ENCODE peak calls at places on chromosome 14, in nine cellular contexts. One of them, this sample, is unnamed.

GRCh38 chr14:88604213-88604612 is 41.4 kb downstream of the ZC3H14 start:
- DNase-seq in HCT116: no peak
- DNase-seq in kidney: no peak
- DNase-seq in cardiac muscle cell: no peak
- DNase-seq in AG10803: no peak
- DNase-seq in NT2/D1: no peak
- DNase-seq in fibroblast of lung: no peak
- DNase-seq in HepG2: no peak
- DNase-seq in GM12865: peak
- DNase-seq in this sample: no peak

GRCh38 chr14:76780360-76780759 is 19.1 kb downstream of the VASH1 start:
- DNase-seq in HCT116: no peak
- DNase-seq in kidney: no peak
- DNase-seq in cardiac muscle cell: no peak
- DNase-seq in AG10803: no peak
- DNase-seq in NT2/D1: no peak
- DNase-seq in fibroblast of lung: no peak
- DNase-seq in HepG2: no peak
- DNase-seq in GM12865: no peak
- DNase-seq in this sample: peak

GRCh38 chr14:105023144-105023543 is 2.3 kb upstream of the CDCA4 start:
- DNase-seq in HCT116: no peak
- DNase-seq in kidney: no peak
- DNase-seq in cardiac muscle cell: no peak
- DNase-seq in AG10803: no peak
- DNase-seq in NT2/D1: no peak
- DNase-seq in fibroblast of lung: peak
- DNase-seq in HepG2: no peak
- DNase-seq in GM12865: no peak
- DNase-seq in this sample: no peak

GRCh38 chr14:103157969-103158368 is 34.7 kb downstream of the TNFAIP2 start:
- DNase-seq in HCT116: no peak
- DNase-seq in kidney: no peak
- DNase-seq in cardiac muscle cell: no peak
- DNase-seq in AG10803: no peak
- DNase-seq in NT2/D1: no peak
- DNase-seq in fibroblast of lung: no peak
- DNase-seq in HepG2: no peak
- DNase-seq in GM12865: no peak
- DNase-seq in this sample: no peak

GRCh38 chr14:71355324-71356201 is 448.3 kb downstream of the PCNX1 start:
- DNase-seq in HCT116: no peak
- DNase-seq in kidney: no peak
- DNase-seq in cardiac muscle cell: peak
- DNase-seq in AG10803: peak
- DNase-seq in NT2/D1: no peak
- DNase-seq in fibroblast of lung: peak
- DNase-seq in HepG2: no peak
- DNase-seq in GM12865: peak
- DNase-seq in this sample: no peak

GRCh38 chr14:98952595-98953325 is 319.2 kb downstream of the BCL11B start:
- DNase-seq in HCT116: peak
- DNase-seq in kidney: no peak
- DNase-seq in cardiac muscle cell: peak
- DNase-seq in AG10803: peak
- DNase-seq in NT2/D1: no peak
- DNase-seq in fibroblast of lung: peak
- DNase-seq in HepG2: no peak
- DNase-seq in GM12865: no peak
- DNase-seq in this sample: peak

GRCh38 chr14:64942531-64943111 is at the start of gene GPX2:
- DNase-seq in HCT116: no peak
- DNase-seq in kidney: peak
- DNase-seq in cardiac muscle cell: no peak
- DNase-seq in AG10803: no peak
- DNase-seq in NT2/D1: no peak
- DNase-seq in fibroblast of lung: no peak
- DNase-seq in HepG2: peak
- DNase-seq in GM12865: no peak
- DNase-seq in this sample: no peak

GRCh38 chr14:56666294-56666693 is 86.7 kb downstream of the TMEM260 start:
- DNase-seq in HCT116: no peak
- DNase-seq in kidney: no peak
- DNase-seq in cardiac muscle cell: no peak
- DNase-seq in AG10803: no peak
- DNase-seq in NT2/D1: no peak
- DNase-seq in fibroblast of lung: no peak
- DNase-seq in HepG2: no peak
- DNase-seq in GM12865: no peak
- DNase-seq in this sample: no peak

GRCh38 chr14:103260629-103261124 is 73.4 kb upstream of the EIF5 start:
- DNase-seq in HCT116: no peak
- DNase-seq in kidney: peak
- DNase-seq in cardiac muscle cell: peak
- DNase-seq in AG10803: peak
- DNase-seq in NT2/D1: no peak
- DNase-seq in fibroblast of lung: peak
- DNase-seq in HepG2: no peak
- DNase-seq in GM12865: peak
- DNase-seq in this sample: peak

GRCh38 chr14:22532345-22533056 is 56.5 kb downstream of the DAD1 start:
- DNase-seq in HCT116: no peak
- DNase-seq in kidney: no peak
- DNase-seq in cardiac muscle cell: peak
- DNase-seq in AG10803: peak
- DNase-seq in NT2/D1: no peak
- DNase-seq in fibroblast of lung: peak
- DNase-seq in HepG2: no peak
- DNase-seq in GM12865: no peak
- DNase-seq in this sample: peak

GRCh38 chr14:37622231-37622923 is 26.9 kb downstream of the TTC6 start:
- DNase-seq in HCT116: no peak
- DNase-seq in kidney: peak
- DNase-seq in cardiac muscle cell: peak
- DNase-seq in AG10803: peak
- DNase-seq in NT2/D1: no peak
- DNase-seq in fibroblast of lung: peak
- DNase-seq in HepG2: no peak
- DNase-seq in GM12865: no peak
- DNase-seq in this sample: peak

GRCh38 chr14:105201928-105202513 is 20.9 kb upstream of the NUDT14 start:
- DNase-seq in HCT116: no peak
- DNase-seq in kidney: no peak
- DNase-seq in cardiac muscle cell: no peak
- DNase-seq in AG10803: no peak
- DNase-seq in NT2/D1: no peak
- DNase-seq in fibroblast of lung: no peak
- DNase-seq in HepG2: no peak
- DNase-seq in GM12865: peak
- DNase-seq in this sample: no peak

GRCh38 chr14:52355016-52355430 is 40.9 kb downstream of the PTGER2 start:
- DNase-seq in HCT116: no peak
- DNase-seq in kidney: no peak
- DNase-seq in cardiac muscle cell: peak
- DNase-seq in AG10803: peak
- DNase-seq in NT2/D1: no peak
- DNase-seq in fibroblast of lung: peak
- DNase-seq in HepG2: no peak
- DNase-seq in GM12865: no peak
- DNase-seq in this sample: no peak

GRCh38 chr14:32081901-32082300 is 4.8 kb downstream of the ARHGAP5 start:
- DNase-seq in HCT116: no peak
- DNase-seq in kidney: no peak
- DNase-seq in cardiac muscle cell: no peak
- DNase-seq in AG10803: no peak
- DNase-seq in NT2/D1: no peak
- DNase-seq in fibroblast of lung: no peak
- DNase-seq in HepG2: no peak
- DNase-seq in GM12865: no peak
- DNase-seq in this sample: no peak

GRCh38 chr14:36229262-36229661 is 52.7 kb upstream of the PTCSC3 start:
- DNase-seq in HCT116: no peak
- DNase-seq in kidney: no peak
- DNase-seq in cardiac muscle cell: no peak
- DNase-seq in AG10803: no peak
- DNase-seq in NT2/D1: peak
- DNase-seq in fibroblast of lung: no peak
- DNase-seq in HepG2: no peak
- DNase-seq in GM12865: no peak
- DNase-seq in this sample: no peak
- H3K4me3 ChIP-seq in HCT116: no peak
- H3K4me3 ChIP-seq in kidney: no peak
- H3K4me3 ChIP-seq in cardiac muscle cell: no peak
- H3K4me3 ChIP-seq in AG10803: no peak
- H3K4me3 ChIP-seq in NT2/D1: no peak
- H3K4me3 ChIP-seq in fibroblast of lung: no peak
- H3K4me3 ChIP-seq in HepG2: no peak
- H3K4me3 ChIP-seq in GM12865: no peak
- H3K4me3 ChIP-seq in this sample: no peak

GRCh38 chr14:49853572-49854375 is 1.2 kb upstream of the NEMF start:
- DNase-seq in HCT116: peak
- DNase-seq in kidney: peak
- DNase-seq in cardiac muscle cell: peak
- DNase-seq in AG10803: peak
- DNase-seq in NT2/D1: no peak
- DNase-seq in fibroblast of lung: peak
- DNase-seq in HepG2: peak
- DNase-seq in GM12865: peak
- DNase-seq in this sample: peak
- H3K4me3 ChIP-seq in HCT116: peak
- H3K4me3 ChIP-seq in kidney: peak
- H3K4me3 ChIP-seq in cardiac muscle cell: peak
- H3K4me3 ChIP-seq in AG10803: peak
- H3K4me3 ChIP-seq in NT2/D1: no peak
- H3K4me3 ChIP-seq in fibroblast of lung: peak
- H3K4me3 ChIP-seq in HepG2: peak
- H3K4me3 ChIP-seq in GM12865: peak
- H3K4me3 ChIP-seq in this sample: peak

GRCh38 chr14:61569783-61570182 is 125.5 kb upstream of the HIF1A start:
- DNase-seq in HCT116: no peak
- DNase-seq in kidney: no peak
- DNase-seq in cardiac muscle cell: peak
- DNase-seq in AG10803: peak
- DNase-seq in NT2/D1: no peak
- DNase-seq in fibroblast of lung: peak
- DNase-seq in HepG2: peak
- DNase-seq in GM12865: no peak
- DNase-seq in this sample: peak

GRCh38 chr14:61569308-61569707 is 126.0 kb upstream of the HIF1A start:
- DNase-seq in HCT116: no peak
- DNase-seq in kidney: no peak
- DNase-seq in cardiac muscle cell: no peak
- DNase-seq in AG10803: no peak
- DNase-seq in NT2/D1: no peak
- DNase-seq in fibroblast of lung: no peak
- DNase-seq in HepG2: no peak
- DNase-seq in GM12865: no peak
- DNase-seq in this sample: peak

GRCh38 chr14:61570961-61571299 is 124.4 kb upstream of the HIF1A start:
- DNase-seq in HCT116: no peak
- DNase-seq in kidney: no peak
- DNase-seq in cardiac muscle cell: no peak
- DNase-seq in AG10803: no peak
- DNase-seq in NT2/D1: no peak
- DNase-seq in fibroblast of lung: no peak
- DNase-seq in HepG2: no peak
- DNase-seq in GM12865: no peak
- DNase-seq in this sample: no peak

GRCh38 chr14:61571931-61572330 is 123.4 kb upstream of the HIF1A start:
- DNase-seq in HCT116: no peak
- DNase-seq in kidney: no peak
- DNase-seq in cardiac muscle cell: peak
- DNase-seq in AG10803: no peak
- DNase-seq in NT2/D1: no peak
- DNase-seq in fibroblast of lung: no peak
- DNase-seq in HepG2: no peak
- DNase-seq in GM12865: no peak
- DNase-seq in this sample: peak

DNA sequence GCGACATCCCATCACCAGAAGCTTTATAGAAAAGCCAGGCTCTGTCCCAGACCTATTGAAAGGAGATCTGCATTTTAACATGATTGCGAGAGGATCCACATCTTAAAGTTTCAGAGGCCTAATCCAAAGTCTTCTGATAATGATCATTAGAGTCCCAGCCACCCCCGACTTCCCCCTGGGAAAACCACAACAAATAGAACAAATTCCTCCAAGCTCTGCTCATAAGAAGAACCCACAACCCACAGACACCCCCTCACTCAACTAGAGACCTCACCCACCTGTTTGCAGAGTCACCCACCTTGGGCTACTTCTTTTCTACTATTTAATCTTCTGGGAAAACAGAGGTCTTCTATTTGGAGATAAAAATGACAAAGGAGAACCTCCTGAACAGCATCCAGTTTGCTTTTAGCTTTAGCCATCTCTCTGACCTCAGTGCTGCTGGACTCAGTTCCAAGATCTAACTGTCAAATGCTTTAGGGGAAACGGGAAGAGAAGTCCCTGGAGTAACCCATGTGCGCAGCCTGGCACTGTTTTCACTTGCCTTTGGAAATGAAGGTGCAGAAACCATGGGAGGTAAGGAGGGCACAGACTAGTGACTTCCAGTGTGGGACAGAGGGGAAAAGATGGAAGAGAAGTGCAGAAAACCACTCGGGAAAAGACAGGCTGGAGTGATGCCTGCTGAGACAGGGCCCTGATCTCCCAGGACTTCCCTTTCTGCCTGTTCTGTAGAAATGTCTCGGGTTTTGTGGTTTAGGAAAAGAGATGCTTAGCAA is 124.9 kb upstream of the HIF1A start:
- DNase-seq in HCT116: no peak
- DNase-seq in kidney: no peak
- DNase-seq in cardiac muscle cell: peak
- DNase-seq in AG10803: peak
- DNase-seq in NT2/D1: no peak
- DNase-seq in fibroblast of lung: peak
- DNase-seq in HepG2: no peak
- DNase-seq in GM12865: no peak
- DNase-seq in this sample: peak
- H3K4me3 ChIP-seq in HCT116: no peak
- H3K4me3 ChIP-seq in kidney: no peak
- H3K4me3 ChIP-seq in cardiac muscle cell: no peak
- H3K4me3 ChIP-seq in AG10803: no peak
- H3K4me3 ChIP-seq in NT2/D1: no peak
- H3K4me3 ChIP-seq in fibroblast of lung: no peak
- H3K4me3 ChIP-seq in HepG2: no peak
- H3K4me3 ChIP-seq in GM12865: no peak
- H3K4me3 ChIP-seq in this sample: peak

GRCh38 chr14:106877527-106877926 is 1351.1 kb downstream of the TMEM121 start:
- DNase-seq in HCT116: no peak
- DNase-seq in kidney: no peak
- DNase-seq in cardiac muscle cell: no peak
- DNase-seq in AG10803: no peak
- DNase-seq in NT2/D1: no peak
- DNase-seq in fibroblast of lung: no peak
- DNase-seq in HepG2: no peak
- DNase-seq in GM12865: no peak
- DNase-seq in this sample: no peak
- H3K4me3 ChIP-seq in HCT116: no peak
- H3K4me3 ChIP-seq in kidney: no peak
- H3K4me3 ChIP-seq in cardiac muscle cell: no peak
- H3K4me3 ChIP-seq in AG10803: no peak
- H3K4me3 ChIP-seq in NT2/D1: no peak
- H3K4me3 ChIP-seq in fibroblast of lung: no peak
- H3K4me3 ChIP-seq in HepG2: no peak
- H3K4me3 ChIP-seq in GM12865: no peak
- H3K4me3 ChIP-seq in this sample: no peak

This sample was measured in osteoblast.